ENCODE peak calls at places on chromosome 6, in nine cellular contexts. N is heart left ventricle; P is A549; F is esophagus squamous epithelium; Q is GM23248; H is transverse colon; T is OCI-LY7; J is CD8-positive, alpha-beta memory T cell; I is left lung. Y is an unnamed sample.

GRCh38 chr6:118660218-118660569 is 8.8 kb upstream of the CEP85L start:
- DNase-seq in N (peak; percentile 25), P (no peak), F (no peak), Q (peak; percentile 27), H (no peak), T (no peak), J (peak; percentile 77), I (no peak), Y (peak; percentile 27)

GRCh38 chr6:88730602-88731001 is 232.8 kb downstream of the RNGTT start:
- DNase-seq in N (no peak), P (peak; percentile 0), F (no peak), Q (peak; percentile 39), H (no peak), T (no peak), J (no peak), I (no peak), Y (no peak)

GRCh38 chr6:157741321-157741720 is 81.7 kb upstream of the SNX9 start:
- DNase-seq in N (no peak), P (no peak), F (no peak), Q (no peak), H (no peak), T (no peak), J (no peak), I (no peak), Y (no peak)

GRCh38 chr6:49806145-49806544 is 19.1 kb upstream of the PGK2 start:
- DNase-seq in N (no peak), P (no peak), F (no peak), Q (no peak), H (no peak), T (no peak), J (no peak), I (no peak), Y (no peak)

GRCh38 chr6:31622678-31623077 is 2.2 kb downstream of the PRRC2A start:
- DNase-seq in N (no peak), P (no peak), F (no peak), Q (no peak), H (no peak), T (no peak), J (no peak), I (peak; percentile 46), Y (no peak)

GRCh38 chr6:106746660-106747059 is 117.3 kb downstream of the QRSL1 start:
- DNase-seq in N (no peak), P (peak; percentile 80), F (no peak), Q (peak; percentile 63), H (no peak), T (no peak), J (no peak), I (no peak), Y (no peak)

GRCh38 chr6:31350973-31351733 is 5.8 kb downstream of the HLA-B start:
- DNase-seq in N (no peak), P (no peak), F (no peak), Q (no peak), H (no peak), T (no peak), J (peak; percentile 74), I (no peak), Y (no peak)

GRCh38 chr6:53326372-53327016 is 22.3 kb downstream of the ELOVL5 start:
- DNase-seq in N (peak; percentile 60), P (peak; percentile 52), F (no peak), Q (peak; percentile 98), H (peak; percentile 33), T (no peak), J (no peak), I (peak; percentile 62), Y (no peak)

GRCh38 chr6:40931927-40932326 is 107.1 kb downstream of the UNC5CL start:
- DNase-seq in N (no peak), P (no peak), F (no peak), Q (peak; percentile 84), H (no peak), T (no peak), J (no peak), I (no peak), Y (no peak)

GRCh38 chr6:97462944-97463343 is 179.9 kb upstream of the MMS22L start:
- DNase-seq in N (no peak), P (no peak), F (no peak), Q (no peak), H (no peak), T (no peak), J (no peak), I (no peak), Y (no peak)

GRCh38 chr6:166713608-166714510 is 86.8 kb upstream of the RPS6KA2 start:
- DNase-seq in N (no peak), P (no peak), F (no peak), Q (no peak), H (no peak), T (no peak), J (no peak), I (no peak), Y (no peak)

GRCh38 chr6:125537090-125537489 is 212.3 kb upstream of the HEY2 start:
- DNase-seq in N (peak; percentile 42), P (no peak), F (no peak), Q (no peak), H (no peak), T (no peak), J (no peak), I (no peak), Y (no peak)

GRCh38 chr6:18707714-18708439 is 320.7 kb downstream of the RNF144B start:
- DNase-seq in N (no peak), P (no peak), F (no peak), Q (no peak), H (no peak), T (no peak), J (no peak), I (no peak), Y (no peak)

GRCh38 chr6:43436577-43437282 is 9.4 kb downstream of the ABCC10 start:
- DNase-seq in N (no peak), P (peak; percentile 48), F (no peak), Q (peak; percentile 83), H (no peak), T (no peak), J (no peak), I (no peak), Y (no peak)

GRCh38 chr6:15994814-15995459 is 133.9 kb upstream of the MYLIP start:
- DNase-seq in N (no peak), P (no peak), F (no peak), Q (no peak), H (no peak), T (no peak), J (no peak), I (no peak), Y (no peak)

GRCh38 chr6:36724514-36725385 is 27.1 kb downstream of the RAB44 start:
- DNase-seq in N (peak; percentile 63), P (peak; percentile 72), F (no peak), Q (peak; percentile 75), H (peak; percentile 87), T (peak; percentile 64), J (no peak), I (peak; percentile 63), Y (no peak)

GRCh38 chr6:1313755-1314503 is 2.0 kb downstream of the FOXQ1 start:
- DNase-seq in N (no peak), P (no peak), F (no peak), Q (peak; percentile 47), H (peak; percentile 63), T (no peak), J (no peak), I (peak; percentile 49), Y (no peak)
- H3K9me3 ChIP-seq in N (no peaks in the 10 kb centered on the region), P (no peaks in the 10 kb centered on the region), F (no peaks in the 10 kb centered on the region), Q (no peaks in the 10 kb centered on the region), H (no peaks in the 10 kb centered on the region), T (no peaks in the 10 kb centered on the region), J (no peaks in the 10 kb centered on the region), I (peaks cover 2% of the 10 kb centered on the region), Y (no peaks in the 10 kb centered on the region)

DNA sequence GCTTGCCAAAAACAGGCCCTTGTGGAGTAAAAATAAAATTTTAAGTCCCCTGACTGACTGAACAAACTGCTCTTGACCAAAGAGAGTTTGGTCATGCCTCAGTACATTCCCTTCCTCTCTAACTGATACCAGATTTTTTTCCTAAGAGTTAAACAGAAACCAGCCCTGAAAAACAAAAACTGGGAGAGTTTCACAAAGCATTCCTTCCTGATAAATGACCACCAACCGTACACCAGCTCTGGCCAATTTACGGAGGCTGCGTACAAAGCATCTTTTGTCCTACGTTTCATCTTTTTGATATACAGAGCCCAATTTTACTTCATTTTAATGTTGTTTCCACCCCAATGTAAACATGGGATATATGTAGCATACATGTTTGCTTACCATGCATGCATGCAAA is 477.4 kb upstream of the HTR1E start:
- DNase-seq in N (no peak), P (no peak), F (no peak), Q (no peak), H (no peak), T (no peak), J (no peak), I (no peak), Y (no peak)
- H3K9me3 ChIP-seq in N (no peaks in the 10 kb centered on the region), P (no peaks in the 10 kb centered on the region), F (no peaks in the 10 kb centered on the region), Q (no peaks in the 10 kb centered on the region), H (no peaks in the 10 kb centered on the region), T (no peaks in the 10 kb centered on the region), J (no peaks in the 10 kb centered on the region), I (peaks cover 11% of the 10 kb centered on the region), Y (no peaks in the 10 kb centered on the region)

GRCh38 chr6:95654176-95654575 is 76.8 kb downstream of the MANEA start:
- DNase-seq in N (no peak), P (no peak), F (no peak), Q (no peak), H (no peak), T (no peak), J (no peak), I (no peak), Y (no peak)

GRCh38 chr6:95649451-95649850 is 72.1 kb downstream of the MANEA start:
- DNase-seq in N (no peak), P (no peak), F (no peak), Q (no peak), H (no peak), T (no peak), J (no peak), I (no peak), Y (no peak)

GRCh38 chr6:95648636-95649035 is 71.3 kb downstream of the MANEA start:
- DNase-seq in N (no peak), P (no peak), F (no peak), Q (no peak), H (no peak), T (no peak), J (no peak), I (no peak), Y (no peak)
- H3K9me3 ChIP-seq in N (no peaks in the 10 kb centered on the region), P (no peaks in the 10 kb centered on the region), F (no peaks in the 10 kb centered on the region), Q (no peaks in the 10 kb centered on the region), H (no peaks in the 10 kb centered on the region), T (no peaks in the 10 kb centered on the region), J (no peaks in the 10 kb centered on the region), I (peaks cover 14% of the 10 kb centered on the region), Y (no peaks in the 10 kb centered on the region)

GRCh38 chr6:137846274-137846673 is 20.8 kb upstream of the TNFAIP3 start:
- DNase-seq in N (no peak), P (no peak), F (no peak), Q (no peak), H (no peak), T (no peak), J (no peak), I (no peak), Y (no peak)

GRCh38 chr6:137845460-137845859 is 21.6 kb upstream of the TNFAIP3 start:
- DNase-seq in N (no peak), P (no peak), F (no peak), Q (no peak), H (no peak), T (no peak), J (no peak), I (no peak), Y (no peak)

GRCh38 chr6:137840252-137840651 is 26.8 kb upstream of the TNFAIP3 start:
- DNase-seq in N (no peak), P (no peak), F (no peak), Q (no peak), H (no peak), T (no peak), J (no peak), I (no peak), Y (no peak)

GRCh38 chr6:137846772-137847313 is 20.2 kb upstream of the TNFAIP3 start:
- DNase-seq in N (peak; percentile 68), P (no peak), F (no peak), Q (no peak), H (peak; percentile 24), T (no peak), J (no peak), I (peak; percentile 81), Y (no peak)

GRCh38 chr6:137843206-137843605 is 23.9 kb upstream of the TNFAIP3 start:
- DNase-seq in N (no peak), P (no peak), F (no peak), Q (no peak), H (no peak), T (no peak), J (no peak), I (no peak), Y (no peak)
- H3K9me3 ChIP-seq in N (no peaks in the 10 kb centered on the region), P (no peaks in the 10 kb centered on the region), F (no peaks in the 10 kb centered on the region), Q (no peaks in the 10 kb centered on the region), H (no peaks in the 10 kb centered on the region), T (no peaks in the 10 kb centered on the region), J (peaks cover 7% of the 10 kb centered on the region), I (no peaks in the 10 kb centered on the region), Y (no peaks in the 10 kb centered on the region)

Y was measured in T-helper 17 cell.